ENCODE peak calls at places on chromosome 10, in four cellular contexts. One of them, this sample, is unnamed.

GRCh38 chr10:32253821-32254220 is 93.1 kb downstream of the EPC1 start:
- DNase-seq in SK-N-SH: no peak
- DNase-seq in K562: no peak
- DNase-seq in HepG2: no peak
- DNase-seq in this sample: no peak

GRCh38 chr10:116470768-116471415 is 43.2 kb downstream of the PNLIPRP3 start:
- DNase-seq in HepG2: peak; percentile 20
- DNase-seq in K562: peak; percentile 7
- DNase-seq in SK-N-SH: peak; percentile 30
- DNase-seq in this sample: peak; percentile 33

GRCh38 chr10:26627320-26627719 is 70.2 kb upstream of the PDSS1 start:
- DNase-seq in K562: no peak
- DNase-seq in SK-N-SH: no peak
- DNase-seq in HepG2: peak; percentile 3
- DNase-seq in this sample: peak; percentile 10

GRCh38 chr10:3172081-3172445 is 519 bp downstream of the PITRM1 start:
- DNase-seq in K562: no peak
- DNase-seq in SK-N-SH: peak; percentile 37
- DNase-seq in HepG2: peak; percentile 9
- DNase-seq in this sample: peak; percentile 6

GRCh38 chr10:126315471-126316177 is 72.7 kb downstream of the ADAM12 start:
- DNase-seq in SK-N-SH: no peak
- DNase-seq in HepG2: no peak
- DNase-seq in K562: no peak
- DNase-seq in this sample: no peak

GRCh38 chr10:36676321-36677169 is 448.9 kb upstream of the ANKRD30A start:
- DNase-seq in SK-N-SH: peak; percentile 27
- DNase-seq in HepG2: no peak
- DNase-seq in K562: no peak
- DNase-seq in this sample: no peak

GRCh38 chr10:75434292-75434691 is 2.9 kb downstream of the LRMDA start:
- DNase-seq in HepG2: no peak
- DNase-seq in K562: no peak
- DNase-seq in SK-N-SH: no peak
- DNase-seq in this sample: no peak

GRCh38 chr10:122375761-122376160 is 1.3 kb downstream of the PLEKHA1 start:
- DNase-seq in SK-N-SH: no peak
- DNase-seq in HepG2: no peak
- DNase-seq in K562: no peak
- DNase-seq in this sample: no peak

GRCh38 chr10:129035052-129035805 is 431.8 kb upstream of the MGMT start:
- DNase-seq in HepG2: no peak
- DNase-seq in K562: no peak
- DNase-seq in SK-N-SH: no peak
- DNase-seq in this sample: no peak

GRCh38 chr10:49518982-49519578 is 19.8 kb downstream of the ERCC6 start:
- DNase-seq in K562: peak; percentile 79
- DNase-seq in HepG2: peak; percentile 36
- DNase-seq in SK-N-SH: peak; percentile 67
- DNase-seq in this sample: peak; percentile 32

GRCh38 chr10:93701903-93702277 is 502 bp downstream of the FRA10AC1 start:
- DNase-seq in K562: peak; percentile 17
- DNase-seq in SK-N-SH: peak; percentile 21
- DNase-seq in HepG2: peak; percentile 7
- DNase-seq in this sample: no peak

GRCh38 chr10:130425169-130425568 is 289.0 kb downstream of the GLRX3 start:
- DNase-seq in HepG2: no peak
- DNase-seq in K562: no peak
- DNase-seq in SK-N-SH: no peak
- DNase-seq in this sample: no peak

GRCh38 chr10:104433611-104434010 is 80.0 kb downstream of the CFAP58 start:
- DNase-seq in K562: no peak
- DNase-seq in SK-N-SH: no peak
- DNase-seq in HepG2: no peak
- DNase-seq in this sample: no peak

GRCh38 chr10:20853276-20853675 is 43.8 kb downstream of the NEBL start:
- DNase-seq in K562: no peak
- DNase-seq in HepG2: no peak
- DNase-seq in SK-N-SH: no peak
- DNase-seq in this sample: no peak
- TF ChIP-seq ELF1 in K562: no peak
- TF ChIP-seq ELF1 in HepG2: no peak
- TF ChIP-seq ELF1 in SK-N-SH: no peak
- TF ChIP-seq ELF1 in this sample: no peak

GRCh38 chr10:14751576-14752330 is 22.9 kb downstream of the FAM107B start:
- DNase-seq in HepG2: no peak
- DNase-seq in K562: no peak
- DNase-seq in SK-N-SH: no peak
- DNase-seq in this sample: no peak

GRCh38 chr10:14748471-14748870 is 26.2 kb downstream of the FAM107B start:
- DNase-seq in SK-N-SH: no peak
- DNase-seq in HepG2: no peak
- DNase-seq in K562: no peak
- DNase-seq in this sample: no peak

GRCh38 chr10:14749051-14749809 is 25.5 kb downstream of the FAM107B start:
- DNase-seq in SK-N-SH: no peak
- DNase-seq in K562: no peak
- DNase-seq in HepG2: peak; percentile 21
- DNase-seq in this sample: no peak

DNA sequence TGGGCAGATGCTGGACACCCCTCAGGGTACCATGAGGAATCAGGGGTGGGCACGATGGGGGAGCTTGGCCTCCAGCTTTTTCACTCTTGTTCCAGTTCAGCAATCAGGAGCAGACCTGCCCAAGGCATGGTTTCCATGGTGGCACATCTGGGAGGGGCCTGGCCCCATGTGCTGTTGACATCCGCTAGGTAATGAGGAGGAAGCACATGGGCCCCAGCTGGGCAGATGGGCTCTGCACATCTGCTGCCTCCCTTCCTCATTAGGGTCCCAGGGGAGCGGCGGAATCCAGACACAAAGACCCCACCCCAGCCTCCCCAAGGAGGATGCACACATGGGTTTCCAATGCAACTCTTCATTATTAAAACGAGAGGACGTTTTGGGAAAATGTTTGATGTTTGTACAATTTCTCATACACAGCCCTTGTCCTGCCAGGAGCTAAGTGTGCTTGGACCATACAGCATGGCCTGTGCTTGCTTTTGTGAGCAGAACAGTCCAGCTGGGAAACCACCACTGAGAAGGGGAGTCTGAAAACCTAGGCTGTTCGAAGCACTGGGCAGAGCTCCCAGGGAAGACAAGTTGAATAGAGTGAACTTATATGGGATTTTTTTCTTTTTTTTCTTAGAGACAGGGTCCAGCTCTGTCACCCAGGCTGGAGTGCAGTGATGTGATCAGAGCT is 23.7 kb downstream of the FAM107B start:
- DNase-seq in SK-N-SH: peak; percentile 52
- DNase-seq in K562: no peak
- DNase-seq in HepG2: no peak
- DNase-seq in this sample: no peak
- H3K4me3 ChIP-seq in SK-N-SH: no peak overlapping the region
- H3K4me3 ChIP-seq in K562: no peak overlapping the region
- H3K4me3 ChIP-seq in HepG2: no peak overlapping the region
- H3K4me3 ChIP-seq in this sample: no peak overlapping the region

GRCh38 chr10:123521076-123521475 is 145.1 kb upstream of the GPR26 start:
- DNase-seq in K562: no peak
- DNase-seq in SK-N-SH: no peak
- DNase-seq in HepG2: no peak
- DNase-seq in this sample: no peak

GRCh38 chr10:123517901-123518300 is 148.3 kb upstream of the GPR26 start:
- DNase-seq in HepG2: no peak
- DNase-seq in K562: no peak
- DNase-seq in SK-N-SH: no peak
- DNase-seq in this sample: no peak

GRCh38 chr10:123521556-123521955 is 144.6 kb upstream of the GPR26 start:
- DNase-seq in HepG2: no peak
- DNase-seq in K562: no peak
- DNase-seq in SK-N-SH: no peak
- DNase-seq in this sample: no peak

GRCh38 chr10:123518765-123519164 is 147.4 kb upstream of the GPR26 start:
- DNase-seq in K562: no peak
- DNase-seq in HepG2: no peak
- DNase-seq in SK-N-SH: no peak
- DNase-seq in this sample: no peak

GRCh38 chr10:123519861-123520260 is 146.3 kb upstream of the GPR26 start:
- DNase-seq in K562: no peak
- DNase-seq in HepG2: no peak
- DNase-seq in SK-N-SH: no peak
- DNase-seq in this sample: no peak
- TF ChIP-seq SIN3A in K562: no peak
- TF ChIP-seq SIN3A in HepG2: no peak
- TF ChIP-seq SIN3A in SK-N-SH: no peak
- TF ChIP-seq SIN3A in this sample: no peak

GRCh38 chr10:89303161-89303560 is 1.3 kb downstream of the IFIT2 start:
- DNase-seq in HepG2: no peak
- DNase-seq in SK-N-SH: no peak
- DNase-seq in K562: no peak
- DNase-seq in this sample: no peak

GRCh38 chr10:89301721-89302445 is at the start of gene IFIT2:
- DNase-seq in SK-N-SH: no peak
- DNase-seq in K562: no peak
- DNase-seq in HepG2: peak; percentile 15
- DNase-seq in this sample: no peak

GRCh38 chr10:89302628-89303027 is 782 bp downstream of the IFIT2 start:
- DNase-seq in SK-N-SH: no peak
- DNase-seq in K562: no peak
- DNase-seq in HepG2: no peak
- DNase-seq in this sample: no peak

GRCh38 chr10:89299031-89299430 is 2.8 kb upstream of the IFIT2 start:
- DNase-seq in K562: no peak
- DNase-seq in SK-N-SH: no peak
- DNase-seq in HepG2: no peak
- DNase-seq in this sample: no peak

DNA sequence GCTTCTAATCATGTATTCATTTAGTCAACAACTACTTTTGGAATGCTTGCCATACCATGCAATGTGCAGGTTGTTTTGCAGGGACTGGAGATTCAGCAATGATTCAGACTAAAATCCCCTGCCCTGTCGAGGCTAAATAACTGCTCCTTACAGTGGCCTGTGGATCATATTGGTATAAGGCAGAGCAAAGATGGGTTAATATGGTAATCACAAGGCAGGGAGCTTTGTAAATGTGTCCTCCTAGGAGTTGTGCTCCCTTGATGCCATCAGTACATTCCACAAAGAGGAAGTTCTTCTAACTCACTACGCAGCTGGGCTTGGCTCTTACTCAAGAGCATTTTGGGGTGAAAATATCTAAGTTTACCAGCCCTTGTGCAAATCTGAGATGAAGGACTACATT is 615 bp upstream of the IFIT2 start:
- DNase-seq in HepG2: no peak
- DNase-seq in SK-N-SH: no peak
- DNase-seq in K562: no peak
- DNase-seq in this sample: no peak
- TF ChIP-seq ELF1 in HepG2: no peak
- TF ChIP-seq ELF1 in SK-N-SH: no peak
- TF ChIP-seq ELF1 in K562: no peak
- TF ChIP-seq ELF1 in this sample: no peak

GRCh38 chr10:131981429-131982184 is at the start of gene BNIP3:
- DNase-seq in K562: peak; percentile 97
- DNase-seq in HepG2: peak; percentile 88
- DNase-seq in SK-N-SH: peak; percentile 100
- DNase-seq in this sample: peak; percentile 39

GRCh38 chr10:131980757-131981428 is 830 bp downstream of the BNIP3 start:
- DNase-seq in SK-N-SH: peak; percentile 68
- DNase-seq in K562: no peak
- DNase-seq in HepG2: peak; percentile 55
- DNase-seq in this sample: no peak

GRCh38 chr10:131983780-131984179 is 2.1 kb upstream of the BNIP3 start:
- DNase-seq in HepG2: peak; percentile 63
- DNase-seq in SK-N-SH: no peak
- DNase-seq in K562: no peak
- DNase-seq in this sample: no peak

GRCh38 chr10:131982185-131982756 is 548 bp upstream of the BNIP3 start:
- DNase-seq in K562: peak; percentile 26
- DNase-seq in SK-N-SH: peak; percentile 72
- DNase-seq in HepG2: no peak
- DNase-seq in this sample: no peak

GRCh38 chr10:131982796-131983195 is 1.1 kb upstream of the BNIP3 start:
- DNase-seq in K562: no peak
- DNase-seq in SK-N-SH: no peak
- DNase-seq in HepG2: no peak
- DNase-seq in this sample: no peak
- H3K4me3 ChIP-seq in K562: peak overlapping the region; percentile 68
- H3K4me3 ChIP-seq in SK-N-SH: peak overlapping the region; percentile 71
- H3K4me3 ChIP-seq in HepG2: peak overlapping the region; percentile 98
- H3K4me3 ChIP-seq in this sample: no peak overlapping the region

DNA sequence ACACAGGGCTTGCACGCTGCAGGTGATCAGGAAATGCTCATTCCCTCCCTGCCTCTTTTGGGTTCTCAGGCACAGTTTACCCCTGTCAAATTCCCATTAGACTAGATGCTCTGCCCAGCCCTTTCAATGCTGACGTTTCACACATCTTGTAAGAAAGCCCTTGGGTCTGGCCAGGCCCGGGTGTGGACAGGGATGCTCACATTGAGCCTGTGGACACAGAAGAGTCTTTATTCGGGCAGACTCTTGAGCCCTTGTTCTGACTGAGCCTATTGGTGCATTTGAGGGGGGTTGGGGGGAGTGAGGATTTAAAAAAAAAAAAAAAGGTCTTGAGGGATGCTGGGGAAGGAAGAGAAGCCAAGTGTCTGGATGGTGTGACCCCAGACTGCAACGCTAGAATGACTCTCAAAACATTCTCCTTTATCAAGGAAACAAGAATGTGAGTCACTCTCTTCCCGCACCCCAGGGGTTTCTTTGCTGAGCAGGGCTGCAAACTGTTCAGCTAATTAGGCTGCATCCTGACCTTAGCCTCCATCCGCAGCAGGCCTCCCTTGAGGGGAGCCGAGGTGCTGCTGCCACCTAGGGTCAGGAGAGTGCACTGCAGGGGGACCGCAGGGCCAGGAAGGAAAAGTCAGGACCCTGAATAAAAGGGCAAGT is 53.6 kb upstream of the TMEM72 start:
- DNase-seq in SK-N-SH: peak; percentile 85
- DNase-seq in HepG2: peak; percentile 18
- DNase-seq in K562: peak; percentile 88
- DNase-seq in this sample: no peak
- TF ChIP-seq SIN3A in SK-N-SH: no peak
- TF ChIP-seq SIN3A in HepG2: no peak
- TF ChIP-seq SIN3A in K562: no peak
- TF ChIP-seq SIN3A in this sample: no peak

This sample was measured in HCT116.